ENCODE peak calls at places on chromosomes 4 and X, in six cellular contexts. I is hepatocyte, J is neural progenitor cell, V is PC-3, D is GM23338, G is OCI-LY7. O is an unnamed sample.

GRCh38 chrX:138748480-138748879 is 37.0 kb upstream of the FGF13 start:
- DNase-seq in I (peak), J (peak), V (peak), D (peak), G (peak), O (no peak)

GRCh38 chr4:8865681-8866310 is 5.8 kb downstream of the HMX1 start:
- DNase-seq in I (no peak), J (no peak), V (no peak), D (peak), G (no peak), O (no peak)

GRCh38 chr4:153342751-153343552 is 1.5 kb upstream of the MND1 start:
- DNase-seq in I (no peak), J (no peak), V (no peak), D (no peak), G (peak), O (no peak)

GRCh38 chr4:112083587-112084347 is 61.5 kb upstream of the FAM241A start:
- DNase-seq in I (no peak), J (no peak), V (peak), D (no peak), G (no peak), O (no peak)

GRCh38 chr4:77433102-77433733 is 172.4 kb upstream of the CXCL13 start:
- DNase-seq in I (peak), J (peak), V (peak), D (peak), G (peak), O (peak)

GRCh38 chr4:1250527-1250812 is 1.5 kb upstream of the CTBP1 start:
- DNase-seq in I (no peak), J (no peak), V (no peak), D (no peak), G (no peak), O (no peak)

GRCh38 chrX:40573763-40574162 is 7.0 kb upstream of the ATP6AP2 start:
- DNase-seq in I (no peak), J (no peak), V (peak), D (peak), G (peak), O (no peak)

GRCh38 chrX:141405486-141405877 is 163.2 kb upstream of the SPANXC start:
- DNase-seq in I (no peak), J (no peak), V (peak), D (no peak), G (no peak), O (no peak)

GRCh38 chrX:68833855-68834331 is 5.1 kb downstream of the EFNB1 start:
- DNase-seq in I (no peak), J (no peak), V (peak), D (no peak), G (peak), O (no peak)

GRCh38 chrX:120269379-120270035 is 18.9 kb downstream of the ZBTB33 start:
- DNase-seq in I (no peak), J (no peak), V (no peak), D (no peak), G (no peak), O (no peak)

GRCh38 chr4:149997881-149998421 is 80.3 kb upstream of the DCLK2 start:
- DNase-seq in I (peak), J (no peak), V (peak), D (no peak), G (no peak), O (peak)

DNA sequence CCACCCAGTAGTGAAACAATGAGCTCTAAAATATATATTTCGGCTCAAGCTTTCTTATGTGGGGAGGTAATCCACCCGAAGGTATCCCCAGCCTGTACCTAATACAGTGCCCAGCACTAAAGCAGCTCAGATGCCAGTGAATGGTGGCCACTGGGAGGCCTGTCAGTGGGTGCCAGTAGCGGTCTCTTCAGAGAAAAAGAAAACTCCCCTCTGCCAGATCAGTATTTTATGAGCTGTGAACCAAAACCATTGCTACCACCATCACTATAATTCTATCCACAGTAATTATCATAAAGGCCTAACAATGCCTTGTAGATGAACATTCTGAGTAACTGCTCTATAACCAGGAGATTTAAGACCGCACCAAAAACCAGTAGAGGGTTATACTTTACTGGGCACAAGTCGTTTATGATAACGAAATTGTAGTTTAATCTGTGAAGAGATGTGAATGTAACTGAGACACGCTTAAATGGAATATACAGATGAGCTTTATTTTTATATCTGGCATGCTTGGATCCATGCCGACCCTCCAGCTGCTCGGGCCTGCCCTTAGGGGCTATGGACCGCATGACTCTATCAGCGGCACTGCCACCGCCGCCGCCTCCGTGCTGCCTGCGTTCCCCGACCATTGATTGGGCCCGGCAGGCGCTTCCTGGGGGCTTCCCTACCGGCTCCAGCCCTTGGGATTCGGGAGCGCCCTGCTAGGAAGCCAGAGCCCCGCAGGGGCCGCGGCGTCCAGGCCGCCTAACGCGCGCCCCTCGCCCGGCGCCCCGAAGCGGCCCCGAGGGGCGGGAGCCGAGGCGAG is 586 bp upstream of the NFKB1 start:
- DNase-seq in I (peak), J (peak), V (peak), D (peak), G (peak), O (no peak)
- TF ChIP-seq EZH2phosphoT487 in I (no peak), J (no peak), V (no peak), D (no peak), G (no peak), O (no peak)

GRCh38 chr4:16176621-16177020 is 49.6 kb downstream of the TAPT1 start:
- DNase-seq in I (no peak), J (no peak), V (no peak), D (no peak), G (no peak), O (no peak)
- H3K4me2 ChIP-seq in I (no peak), J (no peak), V (no peak), D (no peak), G (no peak), O (no peak)

GRCh38 chrX:151031365-151031975 is 48.3 kb downstream of the HMGB3 start:
- DNase-seq in I (no peak), J (no peak), V (peak), D (no peak), G (no peak), O (no peak)
- TF ChIP-seq EZH2phosphoT487 in I (no peak), J (no peak), V (no peak), D (no peak), G (no peak), O (no peak)

GRCh38 chrX:78759081-78759480 is 11.6 kb downstream of the LPAR4 start:
- DNase-seq in I (no peak), J (no peak), V (peak), D (no peak), G (no peak), O (no peak)

GRCh38 chrX:78753571-78753970 is 6.1 kb downstream of the LPAR4 start:
- DNase-seq in I (no peak), J (no peak), V (no peak), D (no peak), G (no peak), O (no peak)

GRCh38 chrX:78754917-78755316 is 7.4 kb downstream of the LPAR4 start:
- DNase-seq in I (no peak), J (no peak), V (no peak), D (no peak), G (peak), O (no peak)
- H3K4me2 ChIP-seq in I (no peak), J (no peak), V (no peak), D (no peak), G (peak), O (no peak)

DNA sequence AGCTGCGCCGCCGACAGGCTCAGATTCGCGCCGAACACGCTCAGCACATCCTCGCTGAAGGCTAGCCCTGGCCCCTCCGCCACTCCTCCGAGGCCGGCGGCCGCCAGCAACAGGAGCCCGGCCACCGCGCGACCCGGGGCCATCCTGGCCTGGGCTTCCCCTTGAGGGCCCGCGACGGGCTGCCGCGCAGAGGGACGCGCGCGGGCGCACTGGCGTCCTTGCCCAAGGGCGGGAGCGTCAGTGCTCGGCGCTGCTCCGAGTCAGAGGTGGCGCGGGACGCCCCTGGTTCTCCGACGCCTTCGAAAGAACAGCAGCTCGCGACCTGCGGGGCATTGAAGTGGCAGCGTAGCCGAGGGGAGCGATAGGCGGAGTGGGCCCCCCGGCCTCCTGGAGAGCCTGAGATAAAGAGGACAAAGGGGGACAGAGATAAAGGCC is 745 bp downstream of the SLC39A8 start:
- DNase-seq in I (peak), J (peak), V (peak), D (peak), G (peak), O (peak)
- TF ChIP-seq EZH2phosphoT487 in I (no peak), J (no peak), V (no peak), D (no peak), G (no peak), O (no peak)

DNA sequence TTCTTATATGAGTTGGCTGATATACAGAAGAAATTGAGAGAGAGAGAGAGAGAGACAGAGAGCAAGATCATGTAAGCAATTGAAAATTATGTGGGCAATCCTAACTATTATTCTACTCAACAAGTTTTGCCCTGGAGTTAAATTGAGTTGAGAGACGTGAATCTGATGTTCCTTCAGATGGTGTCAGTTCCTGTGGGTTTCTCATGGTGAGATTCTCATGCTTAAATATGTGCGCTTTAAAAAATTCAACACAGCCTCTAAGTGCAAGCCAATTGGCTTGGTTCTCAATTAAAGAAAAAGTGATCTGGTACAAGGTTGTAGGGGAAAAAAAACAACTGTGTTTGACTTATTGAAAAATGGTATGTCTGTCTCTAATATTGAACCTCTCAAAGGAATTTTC is 35.4 kb upstream of the PLAC1 start:
- DNase-seq in I (no peak), J (no peak), V (no peak), D (no peak), G (no peak), O (no peak)
- H3K4me2 ChIP-seq in I (no peak), J (no peak), V (no peak), D (no peak), G (no peak), O (no peak)

DNA sequence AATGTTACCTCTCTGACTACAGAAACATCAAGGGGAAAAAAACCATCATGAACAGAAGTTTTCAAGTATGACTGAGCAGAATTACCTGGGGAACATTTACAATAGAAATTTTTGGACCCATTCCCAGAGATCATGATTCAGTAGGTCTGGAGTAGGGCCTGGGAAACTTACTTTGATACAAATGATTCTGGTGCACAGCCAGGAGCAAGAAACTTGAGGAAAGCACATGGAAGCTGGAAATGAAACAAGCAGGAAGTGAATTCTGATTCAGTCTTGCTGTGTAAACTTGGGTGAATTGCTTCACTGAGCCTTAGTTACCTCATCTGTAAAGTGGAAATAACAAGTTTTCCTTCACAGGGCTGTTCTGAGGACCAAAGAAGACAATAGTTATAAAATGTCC is 192.5 kb upstream of the TAPT1 start:
- DNase-seq in I (no peak), J (no peak), V (peak), D (no peak), G (no peak), O (no peak)
- TF ChIP-seq EZH2phosphoT487 in I (no peak), J (no peak), V (no peak), D (no peak), G (no peak), O (no peak)

GRCh38 chr4:122218762-122219161 is 66.6 kb downstream of the BLTP1 start:
- DNase-seq in I (peak), J (peak), V (peak), D (peak), G (peak), O (no peak)

DNA sequence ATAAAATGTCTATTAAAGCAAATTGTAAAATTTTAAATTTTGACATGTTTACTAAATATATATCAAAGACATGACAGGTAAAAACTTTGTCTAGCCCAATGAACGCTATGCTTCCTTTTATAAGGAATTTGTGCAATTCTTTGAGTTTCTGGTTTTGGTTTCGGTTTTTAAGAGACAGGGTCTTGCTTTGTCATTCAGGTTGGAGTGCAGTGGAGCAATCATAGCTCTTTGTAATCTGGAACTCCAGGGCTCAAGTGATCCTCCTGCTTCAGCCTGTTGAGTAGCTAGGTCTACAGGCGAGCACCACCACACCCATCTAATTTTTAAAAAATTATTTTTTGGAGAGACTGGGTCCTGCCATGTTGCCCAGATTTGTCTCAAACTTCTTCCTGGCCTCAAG is 60.7 kb downstream of the BLTP1 start:
- DNase-seq in I (no peak), J (no peak), V (no peak), D (no peak), G (no peak), O (no peak)
- H3K4me2 ChIP-seq in I (no peak), J (no peak), V (no peak), D (no peak), G (no peak), O (no peak)

DNA sequence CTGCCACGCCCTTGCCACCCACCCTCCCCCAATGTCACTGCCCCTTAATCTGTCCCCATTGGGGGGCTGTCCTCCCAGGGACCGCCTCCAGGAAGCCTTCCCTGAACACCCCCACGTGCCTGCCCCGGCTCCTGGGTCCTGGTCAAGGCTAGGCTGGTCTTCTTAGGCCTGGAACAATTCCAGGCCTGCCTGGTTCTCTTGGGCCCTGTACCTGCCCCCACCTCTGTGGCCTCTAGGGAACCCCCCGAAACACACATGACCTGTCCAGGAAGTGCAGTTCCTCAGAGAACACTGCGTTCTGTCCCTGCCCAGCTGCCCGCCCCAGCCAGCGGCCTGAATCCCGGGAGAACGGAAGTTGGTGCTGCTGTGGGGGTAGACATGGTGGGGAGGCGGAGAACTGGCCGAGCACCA is 5.1 kb downstream of the MXD4 start:
- DNase-seq in I (no peak), J (no peak), V (no peak), D (no peak), G (no peak), O (no peak)
- TF ChIP-seq EZH2phosphoT487 in I (no peak), J (no peak), V (no peak), D (no peak), G (no peak), O (no peak)

O was measured in HCT116.